ENCODE peak calls at places on chromosomes 11 and 22, in six cellular contexts. One of them, this sample, is unnamed.
A peak's percentile ranks its signal among the peaks of the same experiment; 100 is the strongest.

GRCh38 chr22:23245045-23245798 is 64.9 kb downstream of the BCR start:
- DNase-seq in CD8-positive, alpha-beta memory T cell: no peak
- DNase-seq in LNCaP clone FGC: no peak
- DNase-seq in ovary: no peak
- DNase-seq in PC-3: no peak
- DNase-seq in astrocyte of the cerebellum: peak; percentile 8
- DNase-seq in this sample: peak; percentile 24

GRCh38 chr22:40491990-40492631 is 121.7 kb downstream of the SGSM3 start:
- DNase-seq in astrocyte of the cerebellum: no peak
- DNase-seq in ovary: no peak
- DNase-seq in CD8-positive, alpha-beta memory T cell: no peak
- DNase-seq in PC-3: no peak
- DNase-seq in LNCaP clone FGC: no peak
- DNase-seq in this sample: no peak

GRCh38 chr11:115678942-115679341 is 174.7 kb upstream of the CADM1 start:
- DNase-seq in PC-3: no peak
- DNase-seq in LNCaP clone FGC: peak; percentile 22
- DNase-seq in astrocyte of the cerebellum: no peak
- DNase-seq in ovary: no peak
- DNase-seq in CD8-positive, alpha-beta memory T cell: no peak
- DNase-seq in this sample: no peak

GRCh38 chr22:33073989-33074391 is 15.8 kb upstream of the SYN3 start:
- DNase-seq in astrocyte of the cerebellum: no peak
- DNase-seq in CD8-positive, alpha-beta memory T cell: no peak
- DNase-seq in PC-3: peak; percentile 26
- DNase-seq in LNCaP clone FGC: no peak
- DNase-seq in ovary: no peak
- DNase-seq in this sample: no peak

GRCh38 chr22:49239264-49240015 is 588.2 kb downstream of the BRD1 start:
- DNase-seq in LNCaP clone FGC: no peak
- DNase-seq in ovary: no peak
- DNase-seq in CD8-positive, alpha-beta memory T cell: no peak
- DNase-seq in PC-3: no peak
- DNase-seq in astrocyte of the cerebellum: no peak
- DNase-seq in this sample: no peak

GRCh38 chr22:48057116-48057835 is 1294.8 kb downstream of the TBC1D22A start:
- DNase-seq in PC-3: no peak
- DNase-seq in ovary: no peak
- DNase-seq in astrocyte of the cerebellum: no peak
- DNase-seq in CD8-positive, alpha-beta memory T cell: no peak
- DNase-seq in LNCaP clone FGC: no peak
- DNase-seq in this sample: no peak

GRCh38 chr11:30364139-30364875 is 41.4 kb downstream of the ARL14EP start:
- DNase-seq in CD8-positive, alpha-beta memory T cell: no peak
- DNase-seq in PC-3: no peak
- DNase-seq in ovary: no peak
- DNase-seq in LNCaP clone FGC: no peak
- DNase-seq in astrocyte of the cerebellum: no peak
- DNase-seq in this sample: no peak

GRCh38 chr11:60389279-60389910 is 6.9 kb upstream of the MS4A14 start:
- DNase-seq in LNCaP clone FGC: no peak
- DNase-seq in astrocyte of the cerebellum: no peak
- DNase-seq in CD8-positive, alpha-beta memory T cell: no peak
- DNase-seq in ovary: no peak
- DNase-seq in PC-3: no peak
- DNase-seq in this sample: no peak

GRCh38 chr22:21000987-21001600 is 824 bp downstream of the THAP7 start:
- DNase-seq in CD8-positive, alpha-beta memory T cell: no peak
- DNase-seq in LNCaP clone FGC: no peak
- DNase-seq in PC-3: no peak
- DNase-seq in astrocyte of the cerebellum: no peak
- DNase-seq in ovary: no peak
- DNase-seq in this sample: no peak

GRCh38 chr11:63945482-63946163 is 6.8 kb downstream of the NAA40 start:
- DNase-seq in PC-3: peak; percentile 87
- DNase-seq in astrocyte of the cerebellum: peak; percentile 59
- DNase-seq in CD8-positive, alpha-beta memory T cell: peak; percentile 14
- DNase-seq in ovary: peak; percentile 79
- DNase-seq in LNCaP clone FGC: peak; percentile 79
- DNase-seq in this sample: peak; percentile 39

GRCh38 chr22:17121235-17122195 is at the start of gene TMEM121B:
- DNase-seq in astrocyte of the cerebellum: peak; percentile 11
- DNase-seq in PC-3: no peak
- DNase-seq in ovary: peak; percentile 31
- DNase-seq in CD8-positive, alpha-beta memory T cell: no peak
- DNase-seq in LNCaP clone FGC: no peak
- DNase-seq in this sample: no peak

GRCh38 chr11:68040121-68040956 is 1.5 kb downstream of the TCIRG1 start:
- DNase-seq in astrocyte of the cerebellum: no peak
- DNase-seq in PC-3: peak; percentile 73
- DNase-seq in CD8-positive, alpha-beta memory T cell: peak; percentile 25
- DNase-seq in ovary: peak; percentile 66
- DNase-seq in LNCaP clone FGC: no peak
- DNase-seq in this sample: no peak

GRCh38 chr11:77026236-77026635 is 8.0 kb upstream of the B3GNT6 start:
- DNase-seq in LNCaP clone FGC: no peak
- DNase-seq in CD8-positive, alpha-beta memory T cell: no peak
- DNase-seq in ovary: no peak
- DNase-seq in PC-3: peak; percentile 32
- DNase-seq in astrocyte of the cerebellum: no peak
- DNase-seq in this sample: no peak

GRCh38 chr11:14253878-14254277 is 105.1 kb downstream of the RRAS2 start:
- DNase-seq in PC-3: no peak
- DNase-seq in CD8-positive, alpha-beta memory T cell: no peak
- DNase-seq in ovary: no peak
- DNase-seq in LNCaP clone FGC: no peak
- DNase-seq in astrocyte of the cerebellum: no peak
- DNase-seq in this sample: no peak

GRCh38 chr11:111119751-111120150 is 125.8 kb upstream of the POU2AF2 start:
- DNase-seq in LNCaP clone FGC: no peak
- DNase-seq in astrocyte of the cerebellum: no peak
- DNase-seq in PC-3: no peak
- DNase-seq in ovary: no peak
- DNase-seq in CD8-positive, alpha-beta memory T cell: no peak
- DNase-seq in this sample: no peak

GRCh38 chr22:18976197-18976751 is 40.2 kb upstream of the PRODH start:
- DNase-seq in ovary: no peak
- DNase-seq in PC-3: no peak
- DNase-seq in LNCaP clone FGC: no peak
- DNase-seq in astrocyte of the cerebellum: no peak
- DNase-seq in CD8-positive, alpha-beta memory T cell: no peak
- DNase-seq in this sample: no peak

GRCh38 chr11:94769897-94770296 is 1.7 kb downstream of the AMOTL1 start:
- DNase-seq in ovary: no peak
- DNase-seq in astrocyte of the cerebellum: no peak
- DNase-seq in LNCaP clone FGC: no peak
- DNase-seq in PC-3: peak; percentile 42
- DNase-seq in CD8-positive, alpha-beta memory T cell: no peak
- DNase-seq in this sample: no peak

GRCh38 chr22:36461665-36462474 is 19.6 kb downstream of the TXN2 start:
- DNase-seq in ovary: no peak
- DNase-seq in CD8-positive, alpha-beta memory T cell: no peak
- DNase-seq in LNCaP clone FGC: no peak
- DNase-seq in PC-3: peak; percentile 84
- DNase-seq in astrocyte of the cerebellum: peak; percentile 66
- DNase-seq in this sample: no peak

GRCh38 chr11:8083871-8084281 is 2.9 kb downstream of the TUB start:
- DNase-seq in LNCaP clone FGC: no peak
- DNase-seq in CD8-positive, alpha-beta memory T cell: no peak
- DNase-seq in PC-3: no peak
- DNase-seq in astrocyte of the cerebellum: no peak
- DNase-seq in ovary: no peak
- DNase-seq in this sample: no peak

GRCh38 chr11:12473366-12473765 is 96.0 kb downstream of the PARVA start:
- DNase-seq in astrocyte of the cerebellum: no peak
- DNase-seq in ovary: no peak
- DNase-seq in PC-3: no peak
- DNase-seq in CD8-positive, alpha-beta memory T cell: no peak
- DNase-seq in LNCaP clone FGC: no peak
- DNase-seq in this sample: no peak

GRCh38 chr22:43885319-43885671 is 6.5 kb downstream of the PNPLA5 start:
- DNase-seq in astrocyte of the cerebellum: no peak
- DNase-seq in ovary: no peak
- DNase-seq in PC-3: no peak
- DNase-seq in LNCaP clone FGC: no peak
- DNase-seq in CD8-positive, alpha-beta memory T cell: no peak
- DNase-seq in this sample: no peak

GRCh38 chr11:420911-421321 is 6.1 kb upstream of the SIGIRR start:
- DNase-seq in ovary: no peak
- DNase-seq in astrocyte of the cerebellum: no peak
- DNase-seq in CD8-positive, alpha-beta memory T cell: no peak
- DNase-seq in LNCaP clone FGC: no peak
- DNase-seq in PC-3: no peak
- DNase-seq in this sample: no peak

GRCh38 chr11:78039919-78040671 is 17.0 kb upstream of the KCTD14 start:
- DNase-seq in CD8-positive, alpha-beta memory T cell: no peak
- DNase-seq in LNCaP clone FGC: no peak
- DNase-seq in astrocyte of the cerebellum: no peak
- DNase-seq in PC-3: peak; percentile 91
- DNase-seq in ovary: peak; percentile 82
- DNase-seq in this sample: peak; percentile 46

GRCh38 chr11:117201906-117202305 is 2.7 kb downstream of the TAGLN start:
- DNase-seq in CD8-positive, alpha-beta memory T cell: no peak
- DNase-seq in astrocyte of the cerebellum: no peak
- DNase-seq in ovary: no peak
- DNase-seq in LNCaP clone FGC: no peak
- DNase-seq in PC-3: no peak
- DNase-seq in this sample: no peak
- H3K4me3 ChIP-seq in CD8-positive, alpha-beta memory T cell: no peak overlapping the region
- H3K4me3 ChIP-seq in astrocyte of the cerebellum: peak overlapping the region; percentile 64
- H3K4me3 ChIP-seq in ovary: peak overlapping the region; percentile 45
- H3K4me3 ChIP-seq in LNCaP clone FGC: no peak overlapping the region
- H3K4me3 ChIP-seq in PC-3: no peak overlapping the region
- H3K4me3 ChIP-seq in this sample: peak overlapping the region; percentile 63

DNA sequence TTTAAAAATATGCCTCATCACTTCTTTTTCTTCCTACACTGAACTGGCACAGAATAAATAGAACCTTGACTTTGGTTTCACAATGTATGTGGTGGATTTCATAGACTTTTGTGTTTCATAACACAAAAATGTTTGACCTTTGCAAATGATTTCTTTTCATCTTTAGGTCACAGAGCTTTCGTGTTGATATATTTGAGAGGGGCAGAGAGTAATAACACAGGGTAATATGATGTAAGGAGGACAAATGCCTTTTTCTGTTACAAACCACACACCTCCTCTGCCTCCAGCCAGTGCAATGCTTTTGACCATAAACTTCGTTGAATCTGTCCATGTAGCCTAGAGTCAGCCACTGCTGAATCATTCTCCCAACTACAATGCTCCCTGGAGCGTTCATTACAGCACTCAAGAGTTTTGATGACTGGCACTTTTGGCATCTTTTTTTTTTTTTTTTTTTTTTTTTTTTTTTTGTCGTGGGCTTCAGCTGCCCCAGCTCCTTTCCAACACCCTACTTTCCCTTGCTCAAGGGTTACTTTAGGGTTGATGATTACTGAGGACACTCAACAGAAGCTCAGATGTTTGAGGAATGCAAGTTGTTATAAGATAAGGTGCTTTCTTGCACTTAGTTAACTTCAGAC is 11.4 kb upstream of the CAT start:
- DNase-seq in PC-3: peak; percentile 69
- DNase-seq in ovary: no peak
- DNase-seq in astrocyte of the cerebellum: peak; percentile 61
- DNase-seq in LNCaP clone FGC: no peak
- DNase-seq in CD8-positive, alpha-beta memory T cell: no peak
- DNase-seq in this sample: peak; percentile 89
- H3K4me3 ChIP-seq in PC-3: no peak overlapping the region
- H3K4me3 ChIP-seq in ovary: no peak overlapping the region
- H3K4me3 ChIP-seq in astrocyte of the cerebellum: no peak overlapping the region
- H3K4me3 ChIP-seq in LNCaP clone FGC: no peak overlapping the region
- H3K4me3 ChIP-seq in CD8-positive, alpha-beta memory T cell: no peak overlapping the region
- H3K4me3 ChIP-seq in this sample: no peak overlapping the region

GRCh38 chr11:28793282-28793738 is 685.1 kb downstream of the METTL15 start:
- DNase-seq in CD8-positive, alpha-beta memory T cell: no peak
- DNase-seq in PC-3: no peak
- DNase-seq in LNCaP clone FGC: no peak
- DNase-seq in ovary: no peak
- DNase-seq in astrocyte of the cerebellum: no peak
- DNase-seq in this sample: no peak
- H3K4me3 ChIP-seq in CD8-positive, alpha-beta memory T cell: no peak overlapping the region
- H3K4me3 ChIP-seq in PC-3: no peak overlapping the region
- H3K4me3 ChIP-seq in LNCaP clone FGC: no peak overlapping the region
- H3K4me3 ChIP-seq in ovary: no peak overlapping the region
- H3K4me3 ChIP-seq in astrocyte of the cerebellum: no peak overlapping the region
- H3K4me3 ChIP-seq in this sample: no peak overlapping the region

GRCh38 chr11:130400793-130401483 is 27.5 kb downstream of the ADAMTS8 start:
- DNase-seq in astrocyte of the cerebellum: peak; percentile 33
- DNase-seq in ovary: no peak
- DNase-seq in PC-3: no peak
- DNase-seq in LNCaP clone FGC: no peak
- DNase-seq in CD8-positive, alpha-beta memory T cell: no peak
- DNase-seq in this sample: peak; percentile 71
- H3K4me3 ChIP-seq in astrocyte of the cerebellum: no peak overlapping the region
- H3K4me3 ChIP-seq in ovary: no peak overlapping the region
- H3K4me3 ChIP-seq in PC-3: no peak overlapping the region
- H3K4me3 ChIP-seq in LNCaP clone FGC: no peak overlapping the region
- H3K4me3 ChIP-seq in CD8-positive, alpha-beta memory T cell: no peak overlapping the region
- H3K4me3 ChIP-seq in this sample: no peak overlapping the region

GRCh38 chr11:20023082-20023426 is 137.2 kb downstream of the DBX1 start:
- DNase-seq in astrocyte of the cerebellum: no peak
- DNase-seq in ovary: no peak
- DNase-seq in PC-3: no peak
- DNase-seq in LNCaP clone FGC: no peak
- DNase-seq in CD8-positive, alpha-beta memory T cell: no peak
- DNase-seq in this sample: no peak
- H3K4me3 ChIP-seq in astrocyte of the cerebellum: peak overlapping the region; percentile 48
- H3K4me3 ChIP-seq in ovary: no peak overlapping the region
- H3K4me3 ChIP-seq in PC-3: no peak overlapping the region
- H3K4me3 ChIP-seq in LNCaP clone FGC: no peak overlapping the region
- H3K4me3 ChIP-seq in CD8-positive, alpha-beta memory T cell: no peak overlapping the region
- H3K4me3 ChIP-seq in this sample: no peak overlapping the region

DNA sequence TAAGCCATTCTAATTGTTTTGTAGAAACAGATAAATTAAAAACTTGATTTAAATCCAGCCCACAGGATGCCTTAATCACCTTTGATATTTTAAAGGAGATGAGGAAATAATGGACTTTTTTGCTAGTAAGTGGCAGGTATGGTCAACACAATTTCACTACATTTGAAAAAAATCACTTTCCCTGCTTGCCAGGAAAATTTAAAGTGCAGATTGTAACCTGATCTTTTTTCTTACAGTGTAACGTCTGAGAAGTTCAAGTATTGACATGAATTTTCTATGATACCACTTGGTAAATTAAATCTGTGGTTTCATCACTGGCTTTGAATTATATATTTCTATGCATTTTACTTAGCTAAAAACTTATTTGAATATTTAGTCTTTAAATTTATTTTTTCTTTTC is 65.3 kb downstream of the ARHGEF12 start:
- DNase-seq in PC-3: no peak
- DNase-seq in LNCaP clone FGC: no peak
- DNase-seq in CD8-positive, alpha-beta memory T cell: no peak
- DNase-seq in ovary: no peak
- DNase-seq in astrocyte of the cerebellum: no peak
- DNase-seq in this sample: no peak
- H3K4me3 ChIP-seq in PC-3: peak overlapping the region; percentile 59
- H3K4me3 ChIP-seq in LNCaP clone FGC: peak overlapping the region; percentile 41
- H3K4me3 ChIP-seq in CD8-positive, alpha-beta memory T cell: no peak overlapping the region
- H3K4me3 ChIP-seq in ovary: no peak overlapping the region
- H3K4me3 ChIP-seq in astrocyte of the cerebellum: peak overlapping the region; percentile 28
- H3K4me3 ChIP-seq in this sample: no peak overlapping the region

This sample was measured in AG09309.